ENCODE peak calls at places on chromosomes 13 and 19, in nine cellular contexts. F is T47D, L is NCI-H774, D is fibroblast of the conjunctiva, A is activated gamma-delta T cell, W is substantia nigra, Q is ELF-1, V is T-cell, O is ascending aorta. N is an unnamed sample.
A peak's percentile ranks its signal among the peaks of the same experiment; 100 is the strongest.

GRCh38 chr19:6056801-6057650 is 53.3 kb downstream of the RFX2 start:
- DNase-seq in F (no peak), L (peak; percentile 64), D (peak; percentile 92), A (no peak), W (no peak), Q (peak; percentile 58), V (no peak), O (peak; percentile 67), N (no peak)

GRCh38 chr13:112441779-112442310 is 65.7 kb downstream of the SPACA7 start:
- DNase-seq in F (no peak), L (no peak), D (no peak), A (no peak), W (no peak), Q (no peak), V (no peak), O (no peak), N (peak; percentile 71)

GRCh38 chr13:106919638-106920037 is 351.7 kb upstream of the ARGLU1 start:
- DNase-seq in F (no peak), L (no peak), D (no peak), A (no peak), W (no peak), Q (peak; percentile 35), V (no peak), O (no peak), N (no peak)

GRCh38 chr13:100789481-100789880 is 114.9 kb upstream of the TMTC4 start:
- DNase-seq in F (no peak), L (peak; percentile 62), D (no peak), A (no peak), W (peak; percentile 7), Q (no peak), V (no peak), O (no peak), N (no peak)

GRCh38 chr19:43574424-43575155 is 737 bp downstream of the XRCC1 start:
- DNase-seq in F (no peak), L (no peak), D (no peak), A (no peak), W (no peak), Q (no peak), V (no peak), O (no peak), N (no peak)

GRCh38 chr13:84187626-84188025 is 305.4 kb upstream of the SLITRK1 start:
- DNase-seq in F (no peak), L (no peak), D (no peak), A (no peak), W (no peak), Q (no peak), V (no peak), O (no peak), N (no peak)

GRCh38 chr19:45681391-45682015 is 10.2 kb downstream of the SNRPD2 start:
- DNase-seq in F (peak; percentile 77), L (peak; percentile 81), D (peak; percentile 49), A (peak; percentile 78), W (peak; percentile 67), Q (peak; percentile 97), V (peak; percentile 86), O (peak; percentile 74), N (peak; percentile 97)

GRCh38 chr19:40990972-40991381 is at the start of gene CYP2B6:
- DNase-seq in F (no peak), L (no peak), D (no peak), A (no peak), W (no peak), Q (no peak), V (no peak), O (no peak), N (no peak)

GRCh38 chr13:98372886-98373285 is 195.8 kb upstream of the RNF113B start:
- DNase-seq in F (no peak), L (no peak), D (no peak), A (no peak), W (no peak), Q (no peak), V (no peak), O (no peak), N (no peak)

GRCh38 chr19:16627928-16628182 is 149 bp downstream of the MED26 start:
- DNase-seq in F (no peak), L (no peak), D (no peak), A (no peak), W (no peak), Q (no peak), V (no peak), O (no peak), N (no peak)

GRCh38 chr19:18514800-18515682 is 6.8 kb downstream of the ELL start:
- DNase-seq in F (no peak), L (peak; percentile 29), D (peak; percentile 46), A (no peak), W (no peak), Q (peak; percentile 56), V (no peak), O (no peak), N (peak; percentile 95)

GRCh38 chr19:3335431-3336350 is 30.7 kb upstream of the NFIC start:
- DNase-seq in F (no peak), L (no peak), D (peak; percentile 59), A (no peak), W (no peak), Q (no peak), V (no peak), O (peak; percentile 56), N (no peak)

GRCh38 chr13:30443957-30444404 is 21.7 kb downstream of the UBE2L5 start:
- DNase-seq in F (no peak), L (no peak), D (no peak), A (no peak), W (no peak), Q (peak; percentile 21), V (no peak), O (no peak), N (no peak)

GRCh38 chr19:28297036-28297435 is 915.9 kb downstream of the UQCRFS1 start:
- DNase-seq in F (no peak), L (no peak), D (no peak), A (no peak), W (no peak), Q (no peak), V (no peak), O (no peak), N (no peak)

GRCh38 chr13:22665531-22665930 is 515.2 kb upstream of the SGCG start:
- DNase-seq in F (no peak), L (peak; percentile 3), D (no peak), A (no peak), W (no peak), Q (no peak), V (no peak), O (no peak), N (no peak)

GRCh38 chr13:50106559-50106958 is 91.3 kb downstream of the KCNRG start:
- DNase-seq in F (no peak), L (no peak), D (no peak), A (no peak), W (no peak), Q (no peak), V (no peak), O (no peak), N (no peak)

GRCh38 chr13:109900320-109900719 is 113.9 kb upstream of the IRS2 start:
- DNase-seq in F (no peak), L (no peak), D (no peak), A (no peak), W (no peak), Q (peak; percentile 11), V (no peak), O (no peak), N (no peak)

GRCh38 chr19:47848871-47849473 is 10.1 kb upstream of the TPRX2 start:
- DNase-seq in F (no peak), L (no peak), D (no peak), A (no peak), W (no peak), Q (peak; percentile 91), V (peak; percentile 16), O (no peak), N (no peak)

N was measured in mesenteric fat pad.